ENCODE peak calls at places on chromosomes 16 and 17, in five cellular contexts. P is sigmoid colon, H is ovary, K is SK-N-SH, R is heart left ventricle. E is an unnamed sample. For H3K9me3 and H3K36me3, the result is how much of the 10 kb centered on the place peaks cover.

GRCh38 chr16:24174504-24174903 is 81.6 kb upstream of the CACNG3 start:
- DNase-seq in P (no peak), H (no peak), K (no peak), R (no peak), E (no peak)

GRCh38 chr17:81000089-81000630 is 8.5 kb downstream of the CHMP6 start:
- DNase-seq in P (no peak), H (no peak), K (no peak), R (no peak), E (no peak)

GRCh38 chr17:72901098-72901497 is 191.4 kb downstream of the SLC39A11 start:
- DNase-seq in P (no peak), H (no peak), K (no peak), R (no peak), E (no peak)

GRCh38 chr17:73215414-73215813 is 22.6 kb downstream of the COG1 start:
- DNase-seq in P (no peak), H (no peak), K (no peak), R (no peak), E (no peak)

GRCh38 chr16:58026139-58026704 is 668 bp downstream of the MMP15 start:
- DNase-seq in P (peak), H (peak), K (peak), R (peak), E (peak)

GRCh38 chr16:85383836-85384825 is 229.0 kb upstream of the GSE1 start:
- DNase-seq in P (no peak), H (no peak), K (no peak), R (no peak), E (no peak)

GRCh38 chr16:53041196-53041977 is 11.3 kb downstream of the CHD9NB start:
- DNase-seq in P (peak), H (peak), K (no peak), R (peak), E (no peak)

GRCh38 chr17:63819585-63820537 is 7.4 kb upstream of the PSMC5 start:
- DNase-seq in P (no peak), H (no peak), K (no peak), R (no peak), E (no peak)

GRCh38 chr17:42279776-42280630 is 3.8 kb upstream of the STAT5B start:
- DNase-seq in P (peak), H (no peak), K (peak), R (no peak), E (no peak)

GRCh38 chr17:1561420-1562177 is 993 bp downstream of the PITPNA start:
- DNase-seq in P (no peak), H (no peak), K (peak), R (no peak), E (no peak)

DNA sequence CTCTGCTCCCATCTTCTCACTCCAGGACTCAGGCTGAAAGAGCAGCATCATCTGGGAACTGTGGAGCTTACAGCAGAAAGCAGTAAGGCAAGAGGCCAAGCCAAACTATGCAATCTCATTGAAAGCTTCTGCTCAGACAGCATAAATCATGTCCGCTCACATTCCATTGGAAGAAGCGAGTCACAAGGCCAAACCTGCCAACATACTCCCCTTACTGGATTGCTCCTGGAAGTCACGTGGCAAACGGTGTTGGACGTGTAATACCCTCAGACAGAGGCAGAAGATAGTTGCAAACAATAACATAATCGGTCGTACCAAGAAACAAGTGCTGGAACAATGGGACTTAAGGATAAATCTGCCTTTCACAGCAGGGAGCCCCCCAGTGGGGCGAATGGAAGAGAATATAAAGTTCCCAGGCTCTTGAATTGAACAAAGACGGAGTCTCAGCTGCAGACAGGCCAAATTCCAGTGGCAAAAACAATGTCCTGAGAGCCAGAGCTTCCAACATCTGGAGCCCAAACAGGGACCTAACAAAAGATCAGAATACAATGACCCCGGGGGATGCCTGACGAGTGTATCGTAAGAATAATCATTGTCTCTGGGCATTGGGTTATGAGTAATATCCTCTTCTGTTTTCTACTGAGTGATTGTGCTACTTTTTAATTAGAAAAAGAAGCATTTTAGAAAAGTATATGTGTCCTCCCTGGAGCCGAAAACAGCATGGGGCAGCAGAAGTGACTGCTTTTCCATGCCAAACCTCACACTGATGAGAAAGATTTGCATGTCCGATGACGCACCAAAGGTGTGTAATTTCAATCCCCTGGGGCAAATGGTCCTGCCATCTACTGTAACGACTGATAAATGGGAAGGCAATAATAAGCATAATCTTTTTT is 68.4 kb downstream of the CMC2 start:
- DNase-seq in P (peak), H (peak), K (no peak), R (peak), E (peak)
- H3K4me3 ChIP-seq in P (no peak), H (no peak), K (peak), R (no peak), E (no peak)

GRCh38 chr17:83203073-83203471 is 123.7 kb downstream of the METRNL start:
- DNase-seq in P (peak), H (peak), K (no peak), R (peak), E (peak)
- H3K9me3 ChIP-seq in P (under half), H (under half), K (under half), R (under half), E (under half)

DNA sequence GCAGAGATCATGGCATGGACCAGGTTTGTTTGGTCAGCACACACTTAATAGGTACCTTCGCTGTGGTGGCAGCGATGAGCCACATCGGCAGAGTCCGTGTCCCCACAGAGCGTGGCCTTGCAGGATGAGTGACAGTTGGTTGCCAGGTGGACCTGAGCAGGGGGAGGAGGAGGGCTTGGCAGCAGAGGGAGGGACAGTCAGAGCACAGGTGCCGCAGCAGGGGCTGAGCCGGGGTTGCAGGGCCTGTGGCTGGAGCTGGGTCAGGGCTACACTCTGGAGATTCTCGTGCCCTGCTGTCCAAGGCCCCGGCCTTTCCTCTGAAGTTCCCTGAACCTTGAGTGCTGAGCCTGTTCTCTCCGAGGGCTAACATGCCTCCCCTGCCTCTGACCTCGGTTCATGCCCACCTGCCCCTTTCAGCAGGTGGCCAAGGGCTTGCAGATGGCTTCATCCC is 24.8 kb downstream of the POLR3E start:
- DNase-seq in P (no peak), H (no peak), K (no peak), R (no peak), E (no peak)
- H3K36me3 ChIP-seq in P (under half), H (under half), K (half or more), R (under half), E (half or more)

GRCh38 chr16:86740817-86741799 is 162.8 kb downstream of the FOXL1 start:
- DNase-seq in P (peak), H (no peak), K (no peak), R (peak), E (peak)
- H3K4me3 ChIP-seq in P (peak), H (no peak), K (peak), R (peak), E (peak)

GRCh38 chr16:1099224-1100083 is 3.4 kb upstream of the C1QTNF8 start:
- DNase-seq in P (no peak), H (no peak), K (no peak), R (no peak), E (no peak)

GRCh38 chr16:1100084-1100800 is 4.2 kb upstream of the C1QTNF8 start:
- DNase-seq in P (no peak), H (no peak), K (no peak), R (no peak), E (no peak)

GRCh38 chr16:1102333-1102700 is 6.3 kb upstream of the C1QTNF8 start:
- DNase-seq in P (no peak), H (no peak), K (no peak), R (no peak), E (no peak)

GRCh38 chr16:1101573-1102332 is 5.7 kb upstream of the C1QTNF8 start:
- DNase-seq in P (no peak), H (no peak), K (no peak), R (no peak), E (no peak)

GRCh38 chr16:1101133-1101532 is 5.1 kb upstream of the C1QTNF8 start:
- DNase-seq in P (no peak), H (no peak), K (no peak), R (no peak), E (no peak)
- H3K9me3 ChIP-seq in P (under half), H (under half), K (under half), R (under half), E (under half)

GRCh38 chr17:5424909-5425308 is 4.9 kb downstream of the RPAIN start:
- DNase-seq in P (no peak), H (no peak), K (no peak), R (no peak), E (no peak)

GRCh38 chr17:5431929-5432556 is 6.9 kb downstream of the C1QBP start:
- DNase-seq in P (no peak), H (no peak), K (no peak), R (no peak), E (no peak)

GRCh38 chr17:5434984-5435383 is 4.0 kb downstream of the C1QBP start:
- DNase-seq in P (no peak), H (no peak), K (no peak), R (no peak), E (no peak)

GRCh38 chr17:5425826-5426225 is 5.8 kb downstream of the RPAIN start:
- DNase-seq in P (no peak), H (no peak), K (no peak), R (no peak), E (no peak)

DNA sequence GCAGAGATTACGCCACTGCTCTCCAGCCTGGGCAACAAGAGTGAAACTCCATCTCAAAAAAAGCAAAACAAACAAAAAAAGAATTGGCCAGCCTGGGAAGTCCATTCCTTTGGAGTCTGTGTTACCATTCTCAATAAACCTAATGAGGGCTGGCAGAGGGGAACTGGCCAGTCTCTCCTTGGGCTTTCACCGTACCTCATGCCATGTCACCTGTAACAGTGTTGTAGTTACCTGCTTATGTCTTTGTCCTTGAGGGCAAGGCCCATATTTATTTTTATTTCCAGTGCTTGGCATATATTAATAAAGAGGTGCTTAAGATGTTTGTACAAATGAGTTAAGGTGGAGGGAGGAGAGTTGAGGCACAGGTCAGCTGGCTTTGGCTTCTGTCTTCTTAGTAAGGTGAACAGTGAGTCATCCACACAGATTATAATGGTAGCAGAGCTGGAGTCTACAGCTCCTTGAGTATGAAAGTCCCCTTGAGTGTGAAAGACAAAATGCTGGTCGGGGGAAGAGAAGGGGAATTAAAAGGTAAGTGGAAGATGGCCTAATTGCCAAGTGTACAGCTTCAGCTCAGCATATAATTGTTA is 8.4 kb downstream of the C1QBP start:
- DNase-seq in P (no peak), H (no peak), K (no peak), R (no peak), E (no peak)
- H3K36me3 ChIP-seq in P (under half), H (under half), K (half or more), R (under half), E (under half)

GRCh38 chr16:47158991-47159390 is 15.2 kb upstream of the NETO2 start:
- DNase-seq in P (no peak), H (no peak), K (no peak), R (no peak), E (no peak)

GRCh38 chr16:47160422-47160821 is 16.7 kb upstream of the NETO2 start:
- DNase-seq in P (no peak), H (no peak), K (no peak), R (no peak), E (no peak)

GRCh38 chr16:47156816-47157215 is 13.1 kb upstream of the NETO2 start:
- DNase-seq in P (no peak), H (no peak), K (no peak), R (no peak), E (no peak)
- H3K4me3 ChIP-seq in P (no peak), H (no peak), K (no peak), R (no peak), E (no peak)

GRCh38 chr16:74811911-74812310 is 37.3 kb upstream of the FA2H start:
- DNase-seq in P (no peak), H (no peak), K (no peak), R (no peak), E (no peak)

DNA sequence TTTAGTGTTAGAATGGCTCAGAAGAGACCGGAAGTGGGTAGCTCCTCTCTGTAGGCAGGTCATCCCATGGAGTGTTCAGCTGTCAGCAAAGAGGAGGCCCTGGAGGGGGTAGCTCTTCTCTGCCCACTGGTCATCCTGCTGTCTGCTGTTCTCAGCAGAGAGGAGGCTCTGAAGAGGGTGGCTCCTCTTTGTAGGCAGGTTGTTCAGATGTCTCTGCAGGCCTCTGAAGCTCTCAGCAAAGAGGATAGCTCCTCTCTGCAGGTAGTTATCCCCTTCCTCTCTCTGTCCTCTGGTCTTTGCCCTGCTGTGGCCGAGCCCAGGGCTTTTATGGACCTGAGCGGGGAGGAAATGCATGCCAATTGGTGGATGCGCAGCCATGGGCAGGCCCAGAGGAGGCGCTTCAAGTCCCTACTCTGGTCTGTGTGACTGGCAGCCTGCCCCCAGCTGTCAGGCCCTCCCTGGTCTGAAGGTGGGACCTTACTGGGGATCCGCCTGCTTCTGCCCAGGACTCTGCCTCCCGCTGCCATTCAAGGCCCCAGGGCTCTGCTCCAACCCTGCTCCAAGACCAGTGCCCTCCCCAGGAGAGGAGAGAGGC is 32.5 kb upstream of the FA2H start:
- DNase-seq in P (no peak), H (no peak), K (no peak), R (no peak), E (no peak)
- H3K9me3 ChIP-seq in P (under half), H (under half), K (under half), R (under half), E (under half)

GRCh38 chr17:57344261-57344660 is 87.9 kb downstream of the MSI2 start:
- DNase-seq in P (no peak), H (no peak), K (no peak), R (no peak), E (no peak)

GRCh38 chr17:57341611-57342010 is 85.3 kb downstream of the MSI2 start:
- DNase-seq in P (no peak), H (no peak), K (no peak), R (no peak), E (no peak)

GRCh38 chr17:57342141-57342540 is 85.8 kb downstream of the MSI2 start:
- DNase-seq in P (no peak), H (no peak), K (no peak), R (no peak), E (no peak)

GRCh38 chr17:57342963-57343589 is 86.8 kb downstream of the MSI2 start:
- DNase-seq in P (no peak), H (no peak), K (no peak), R (no peak), E (no peak)

DNA sequence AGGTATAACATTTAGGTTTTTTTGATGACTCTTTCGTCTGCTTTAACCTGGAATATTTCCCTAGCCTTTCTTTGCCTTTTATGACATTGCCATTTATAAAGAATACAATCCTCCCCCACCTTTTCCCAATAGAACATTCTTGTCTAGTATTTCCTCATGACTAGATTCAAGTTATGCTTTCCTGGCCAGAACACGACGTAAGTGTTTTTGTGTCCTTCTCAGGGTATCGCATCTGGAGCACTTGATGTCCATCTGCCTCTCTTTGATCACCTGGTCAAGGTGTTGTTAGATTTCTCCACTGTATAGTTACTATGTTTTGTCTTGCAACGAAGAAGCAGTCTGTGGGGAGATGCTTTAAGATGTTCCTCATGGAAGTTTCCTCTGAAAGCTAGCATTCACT is 87.4 kb downstream of the MSI2 start:
- DNase-seq in P (no peak), H (no peak), K (no peak), R (no peak), E (no peak)
- H3K36me3 ChIP-seq in P (under half), H (under half), K (under half), R (under half), E (under half)

E was measured in MG63.